ENCODE peak calls at places on chromosomes 16 and 17, in five cellular contexts. T, Q, E, Z and W are unnamed samples. For H3K4me1, the result is how much of the 10 kb centered on the place peaks cover.

GRCh38 chr17:4195306-4195705 is 52.3 kb downstream of the CYB5D2 start:
- DNase-seq in T (peak), Q (peak), E (peak), Z (no peak), W (no peak)

GRCh38 chr16:23245268-23245667 is 56.8 kb upstream of the SCNN1B start:
- DNase-seq in T (no peak), Q (no peak), E (no peak), Z (peak), W (no peak)

GRCh38 chr17:40561871-40562611 is 3.2 kb downstream of the CCR7 start:
- DNase-seq in T (no peak), Q (peak), E (no peak), Z (no peak), W (no peak)

GRCh38 chr16:62700456-62701280 is 664.4 kb upstream of the CDH8 start:
- DNase-seq in T (no peak), Q (no peak), E (no peak), Z (no peak), W (no peak)

GRCh38 chr16:68232335-68232734 is 3.6 kb downstream of the ESRP2 start:
- DNase-seq in T (no peak), Q (no peak), E (no peak), Z (no peak), W (no peak)

GRCh38 chr16:82011199-82011641 is at the start of gene SDR42E1:
- DNase-seq in T (no peak), Q (no peak), E (no peak), Z (peak), W (peak)

GRCh38 chr16:72129976-72130656 is 36.5 kb downstream of the DHX38 start:
- DNase-seq in T (no peak), Q (no peak), E (no peak), Z (no peak), W (peak)

GRCh38 chr17:47763913-47764582 is 31.0 kb downstream of the TBX21 start:
- DNase-seq in T (peak), Q (peak), E (no peak), Z (no peak), W (no peak)

GRCh38 chr16:50303605-50304466 is 37.5 kb downstream of the ADCY7 start:
- DNase-seq in T (peak), Q (no peak), E (peak), Z (peak), W (no peak)

GRCh38 chr17:10025224-10025623 is 120.2 kb upstream of the RCVRN start:
- DNase-seq in T (no peak), Q (no peak), E (no peak), Z (no peak), W (no peak)

GRCh38 chr17:61583242-61583641 is 7.8 kb downstream of the NACA2 start:
- DNase-seq in T (peak), Q (peak), E (peak), Z (no peak), W (no peak)

GRCh38 chr16:525520-526180 is 1.9 kb upstream of the CAPN15 start:
- DNase-seq in T (peak), Q (peak), E (peak), Z (no peak), W (no peak)

GRCh38 chr16:57008440-57008839 is 19.1 kb downstream of the NLRC5 start:
- DNase-seq in T (no peak), Q (no peak), E (no peak), Z (no peak), W (no peak)
- H3K4me1 ChIP-seq in T (under half), Q (under half), E (under half), Z (under half), W (under half)

GRCh38 chr16:70251651-70252354 is at the start of gene EXOSC6:
- DNase-seq in T (peak), Q (peak), E (peak), Z (peak), W (peak)
- H3K4me3 ChIP-seq in T (peak), Q (peak), E (peak), Z (peak), W (peak)

GRCh38 chr16:27199747-27200146 is 3.6 kb upstream of the KDM8 start:
- DNase-seq in T (no peak), Q (no peak), E (no peak), Z (no peak), W (no peak)

GRCh38 chr16:27204232-27204915 is 1.0 kb downstream of the KDM8 start:
- DNase-seq in T (no peak), Q (peak), E (no peak), Z (no peak), W (peak)

GRCh38 chr16:27202923-27203428 is 350 bp upstream of the KDM8 start:
- DNase-seq in T (no peak), Q (no peak), E (no peak), Z (no peak), W (no peak)

GRCh38 chr16:27205436-27206065 is 2.2 kb downstream of the KDM8 start:
- DNase-seq in T (no peak), Q (no peak), E (no peak), Z (no peak), W (no peak)

DNA sequence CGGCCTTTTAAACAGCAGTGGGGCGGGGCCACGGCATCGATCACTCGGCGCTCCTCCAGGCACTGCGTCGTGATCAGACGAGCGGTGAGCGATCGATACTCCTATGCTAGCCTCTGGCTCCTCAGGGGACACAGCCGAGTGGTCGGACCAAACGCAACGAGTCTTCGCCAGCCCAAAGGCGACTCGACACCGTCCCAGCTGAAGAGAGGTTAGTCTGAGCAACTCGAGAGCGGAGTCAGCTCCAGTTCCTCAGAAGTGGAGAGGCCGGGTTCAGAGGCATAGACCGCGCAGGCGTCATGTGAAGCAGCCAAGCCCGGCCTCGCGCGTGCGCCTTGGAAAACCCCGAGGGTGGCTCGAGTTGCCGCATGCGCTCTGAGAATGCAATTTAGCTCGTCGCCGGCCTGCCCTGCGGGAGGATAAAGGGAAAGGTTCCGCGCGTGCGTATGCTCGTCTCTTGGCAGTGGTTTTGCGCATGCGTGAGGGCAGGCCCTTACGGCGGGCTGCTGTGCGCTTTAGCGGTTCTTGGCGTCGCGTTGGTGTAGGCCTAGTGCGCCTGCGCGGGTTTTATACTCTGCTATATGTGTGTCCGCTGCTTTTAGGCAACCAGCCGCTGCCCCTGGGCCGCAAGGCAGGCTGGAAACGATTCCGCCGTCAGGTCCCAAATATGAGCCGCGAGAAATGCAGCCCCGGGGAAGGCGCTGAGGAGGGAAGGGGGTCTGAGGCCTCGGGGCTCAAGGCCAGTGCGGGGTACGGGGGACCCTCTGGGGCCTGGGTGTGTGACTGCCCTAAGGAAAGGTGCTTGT is at the start of gene KDM8:
- DNase-seq in T (peak), Q (peak), E (peak), Z (peak), W (peak)
- H3K4me1 ChIP-seq in T (under half), Q (under half), E (under half), Z (under half), W (under half)

GRCh38 chr17:50192873-50193274 is 8.6 kb downstream of the COL1A1 start:
- DNase-seq in T (no peak), Q (peak), E (no peak), Z (no peak), W (no peak)
- H3K4me3 ChIP-seq in T (no peak), Q (peak), E (no peak), Z (no peak), W (no peak)

DNA sequence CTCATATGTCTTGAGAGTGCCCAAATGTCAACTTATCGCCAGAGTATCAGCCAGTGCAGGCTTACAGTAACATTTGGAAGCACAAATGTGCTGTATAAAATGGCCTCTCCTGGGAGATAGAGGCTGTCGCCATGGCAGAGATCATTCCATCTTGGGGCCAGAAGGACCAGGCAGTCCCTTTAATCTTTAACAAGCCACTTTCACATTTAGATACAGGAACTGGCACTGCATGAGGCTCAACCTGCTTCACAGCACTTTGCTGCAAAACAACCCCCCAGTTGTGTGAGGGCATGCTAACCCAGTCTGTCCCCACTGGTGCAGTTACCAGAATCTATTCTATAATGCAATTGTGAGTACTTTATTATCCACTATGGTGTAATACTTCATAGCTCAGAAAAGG is 4.7 kb upstream of the RFFL start:
- DNase-seq in T (no peak), Q (no peak), E (no peak), Z (no peak), W (no peak)
- H3K4me1 ChIP-seq in T (under half), Q (under half), E (under half), Z (under half), W (under half)

DNA sequence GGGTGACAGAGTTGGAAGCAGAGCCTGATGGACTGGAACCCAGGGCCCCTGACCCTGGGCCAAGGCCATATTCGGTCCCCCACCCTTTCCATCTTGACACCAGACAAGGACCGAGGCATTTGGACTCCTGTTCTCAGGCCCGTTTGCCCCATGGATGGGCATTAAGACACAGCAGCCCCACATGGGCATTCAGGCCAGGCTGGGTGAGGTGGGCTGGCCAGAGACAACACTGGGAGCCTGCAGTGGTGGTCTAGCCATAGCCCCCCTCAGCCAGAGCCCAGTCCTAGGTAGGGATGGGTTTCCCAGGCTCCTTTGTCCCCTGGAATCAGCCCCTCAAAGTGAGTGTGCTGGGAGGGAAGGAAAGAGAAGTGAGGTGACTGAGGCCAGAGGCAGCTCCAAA is 1.6 kb downstream of the PDK2 start:
- DNase-seq in T (no peak), Q (no peak), E (no peak), Z (no peak), W (no peak)
- H3K4me3 ChIP-seq in T (no peak), Q (peak), E (no peak), Z (no peak), W (no peak)

DNA sequence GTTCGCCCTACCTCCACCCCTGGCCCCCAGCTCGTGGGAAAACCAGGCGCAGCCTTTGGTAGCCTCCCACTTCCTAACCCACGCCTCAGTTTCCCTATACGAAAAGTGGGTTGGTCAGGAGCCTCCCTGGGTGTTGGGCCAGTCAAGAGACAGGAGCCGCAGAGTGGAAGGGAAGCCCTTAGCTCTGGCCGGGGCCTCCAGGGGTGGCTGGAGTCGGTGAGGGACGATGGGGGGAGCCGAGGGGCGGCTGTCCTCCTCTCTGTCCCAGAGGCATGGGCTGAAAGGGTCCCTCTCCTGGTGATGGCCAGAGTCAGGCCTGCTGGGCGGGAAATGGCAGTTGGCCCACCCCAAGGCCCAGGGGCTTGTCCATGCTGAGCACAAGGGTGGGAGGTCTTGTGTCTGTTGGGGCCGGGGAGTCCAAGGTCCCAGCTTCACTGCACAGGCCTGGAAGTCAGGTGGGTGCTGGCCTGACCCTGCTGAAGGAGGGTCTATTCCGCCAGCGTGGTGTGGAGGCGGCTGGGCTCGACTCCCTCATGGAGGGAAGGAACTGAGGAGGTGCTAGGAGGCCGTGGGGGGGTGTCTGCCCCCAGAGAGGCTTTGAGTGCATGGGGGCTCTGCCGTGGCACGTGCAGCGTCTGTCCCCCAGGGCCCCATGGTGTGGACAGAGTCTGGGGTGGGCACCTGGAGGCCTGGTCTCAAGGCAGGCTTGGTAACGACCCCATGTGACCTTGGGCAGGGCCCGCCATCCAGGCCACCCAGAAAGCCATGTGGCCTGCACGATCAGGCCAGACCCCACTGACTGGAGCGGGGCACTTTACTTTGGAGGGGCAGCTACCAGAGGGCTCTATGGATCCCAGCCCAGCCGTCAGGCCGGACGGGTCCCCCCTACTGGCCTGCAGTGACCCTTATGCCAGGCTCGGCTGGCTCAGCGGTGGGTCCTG is 1.1 kb downstream of the SLC16A3 start:
- DNase-seq in T (no peak), Q (no peak), E (peak), Z (no peak), W (no peak)
- H3K4me1 ChIP-seq in T (under half), Q (under half), E (under half), Z (under half), W (under half)